ENCODE peak calls at places on chromosome 16, in six cellular contexts. F, E, Y, B, S and W are unnamed samples.

GRCh38 chr16:23081675-23082119 is 67.6 kb downstream of the USP31 start:
- DNase-seq in F (no peak), E (peak; percentile 91), Y (no peak), B (no peak), S (no peak), W (no peak)

GRCh38 chr16:11672206-11673090 is 4.2 kb downstream of the SNN start:
- DNase-seq in F (peak; percentile 60), E (no peak), Y (no peak), B (no peak), S (no peak), W (no peak)

GRCh38 chr16:90019543-90020259 is 445 bp upstream of the DBNDD1 start:
- DNase-seq in F (no peak), E (peak; percentile 80), Y (no peak), B (peak; percentile 69), S (peak; percentile 53), W (no peak)

GRCh38 chr16:80599466-80599865 is 58.7 kb downstream of the DYNLRB2 start:
- DNase-seq in F (no peak), E (peak; percentile 19), Y (no peak), B (no peak), S (peak; percentile 5), W (no peak)

GRCh38 chr16:65069090-65069489 is 52.8 kb downstream of the CDH11 start:
- DNase-seq in F (no peak), E (peak; percentile 92), Y (no peak), B (no peak), S (peak; percentile 92), W (no peak)

GRCh38 chr16:51151951-51152663 is 1.0 kb upstream of the SALL1 start:
- DNase-seq in F (peak; percentile 61), E (peak; percentile 94), Y (peak; percentile 92), B (no peak), S (peak; percentile 40), W (no peak)

GRCh38 chr16:11792404-11793260 is 4.4 kb downstream of the ZC3H7A start:
- DNase-seq in F (no peak), E (no peak), Y (no peak), B (peak; percentile 73), S (no peak), W (no peak)

GRCh38 chr16:87457724-87458423 is 35.0 kb downstream of the ZCCHC14 start:
- DNase-seq in F (no peak), E (peak; percentile 98), Y (peak; percentile 35), B (no peak), S (peak; percentile 92), W (no peak)

GRCh38 chr16:27595993-27596392 is 46.0 kb downstream of the KATNIP start:
- DNase-seq in F (no peak), E (no peak), Y (no peak), B (no peak), S (no peak), W (no peak)

GRCh38 chr16:14965328-14965727 is 9.5 kb upstream of the PDXDC1 start:
- DNase-seq in F (no peak), E (no peak), Y (no peak), B (no peak), S (no peak), W (no peak)

GRCh38 chr16:81821422-81822128 is 42.5 kb downstream of the PLCG2 start:
- DNase-seq in F (no peak), E (no peak), Y (no peak), B (no peak), S (no peak), W (no peak)

GRCh38 chr16:71784093-71784492 is 24.5 kb downstream of the AP1G1 start:
- DNase-seq in F (no peak), E (no peak), Y (no peak), B (no peak), S (no peak), W (no peak)

GRCh38 chr16:878071-878784 is 77.7 kb upstream of the GNG13 start:
- DNase-seq in F (no peak), E (no peak), Y (no peak), B (peak; percentile 46), S (no peak), W (no peak)

GRCh38 chr16:70749006-70749678 is 51.8 kb downstream of the VAC14 start:
- DNase-seq in F (no peak), E (no peak), Y (no peak), B (no peak), S (no peak), W (no peak)

GRCh38 chr16:56357291-56357764 is 68.0 kb downstream of the AMFR start:
- DNase-seq in F (peak; percentile 7), E (peak; percentile 83), Y (no peak), B (peak; percentile 59), S (no peak), W (peak; percentile 57)
- H3K4me3 ChIP-seq in F (peak overlapping the region; percentile 42), E (peak overlapping the region; percentile 78), Y (no peak overlapping the region), B (peak overlapping the region; percentile 62), S (peak overlapping the region; percentile 73), W (no peak overlapping the region)

GRCh38 chr16:31135535-31136286 is at the start of gene PRSS8:
- DNase-seq in F (no peak), E (no peak), Y (no peak), B (no peak), S (no peak), W (no peak)
- H3K4me3 ChIP-seq in F (no peak within 1 kb of the TSS), E (no peak within 1 kb of the TSS), Y (peak within 1 kb of the TSS; percentile 72), B (no peak within 1 kb of the TSS), S (no peak within 1 kb of the TSS), W (no peak within 1 kb of the TSS)

DNA sequence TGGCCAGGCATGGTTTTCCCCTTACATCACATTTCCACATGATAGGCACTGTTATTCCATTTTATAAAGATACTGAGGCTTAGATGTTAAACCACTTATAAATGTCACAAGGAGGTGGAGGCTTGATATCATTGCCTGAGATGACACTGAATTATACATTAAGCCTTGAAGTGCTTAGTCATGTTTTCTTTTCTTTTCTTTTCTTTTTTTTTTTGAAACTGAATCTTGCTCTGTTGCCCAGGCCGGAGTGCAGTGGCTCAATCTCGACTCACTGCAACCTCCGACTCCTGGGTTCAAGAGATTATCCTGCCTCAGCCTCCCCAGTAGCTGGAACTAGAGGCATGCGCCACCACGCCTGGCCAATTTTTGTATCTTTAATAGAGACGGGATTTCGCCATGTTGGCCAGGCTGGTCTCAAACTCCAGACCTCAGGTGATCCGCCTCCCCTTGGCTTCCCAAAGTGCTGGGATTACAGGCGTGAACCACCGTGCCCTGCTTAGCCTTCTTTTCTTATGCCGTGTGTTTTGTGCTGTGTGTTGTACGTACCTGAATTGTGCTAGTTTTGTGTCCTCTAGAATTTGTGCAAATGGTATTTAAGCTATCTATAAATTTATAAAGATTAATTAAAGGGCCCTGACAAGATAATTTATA is 1.2 kb downstream of the DNAJA3 start:
- DNase-seq in F (no peak), E (peak; percentile 14), Y (no peak), B (no peak), S (no peak), W (no peak)
- H3K4me3 ChIP-seq in F (peak overlapping the region; percentile 99), E (peak overlapping the region; percentile 93), Y (peak overlapping the region; percentile 94), B (peak overlapping the region; percentile 99), S (peak overlapping the region; percentile 94), W (peak overlapping the region; percentile 93)

GRCh38 chr16:29007865-29008593 is 23.2 kb downstream of the LAT start:
- DNase-seq in F (no peak), E (peak; percentile 86), Y (no peak), B (no peak), S (peak; percentile 61), W (no peak)
- H3K4me3 ChIP-seq in F (no peak overlapping the region), E (no peak overlapping the region), Y (no peak overlapping the region), B (no peak overlapping the region), S (no peak overlapping the region), W (no peak overlapping the region)

GRCh38 chr16:84557059-84557458 is 52.6 kb upstream of the MEAK7 start:
- DNase-seq in F (no peak), E (no peak), Y (no peak), B (peak; percentile 15), S (no peak), W (no peak)

GRCh38 chr16:84555418-84556196 is 51.1 kb upstream of the MEAK7 start:
- DNase-seq in F (no peak), E (no peak), Y (no peak), B (peak; percentile 19), S (no peak), W (no peak)

GRCh38 chr16:84553873-84554399 is 49.5 kb upstream of the MEAK7 start:
- DNase-seq in F (no peak), E (no peak), Y (no peak), B (peak; percentile 8), S (no peak), W (no peak)

GRCh38 chr16:84552135-84552534 is 47.7 kb upstream of the MEAK7 start:
- DNase-seq in F (no peak), E (no peak), Y (no peak), B (peak; percentile 8), S (no peak), W (no peak)

DNA sequence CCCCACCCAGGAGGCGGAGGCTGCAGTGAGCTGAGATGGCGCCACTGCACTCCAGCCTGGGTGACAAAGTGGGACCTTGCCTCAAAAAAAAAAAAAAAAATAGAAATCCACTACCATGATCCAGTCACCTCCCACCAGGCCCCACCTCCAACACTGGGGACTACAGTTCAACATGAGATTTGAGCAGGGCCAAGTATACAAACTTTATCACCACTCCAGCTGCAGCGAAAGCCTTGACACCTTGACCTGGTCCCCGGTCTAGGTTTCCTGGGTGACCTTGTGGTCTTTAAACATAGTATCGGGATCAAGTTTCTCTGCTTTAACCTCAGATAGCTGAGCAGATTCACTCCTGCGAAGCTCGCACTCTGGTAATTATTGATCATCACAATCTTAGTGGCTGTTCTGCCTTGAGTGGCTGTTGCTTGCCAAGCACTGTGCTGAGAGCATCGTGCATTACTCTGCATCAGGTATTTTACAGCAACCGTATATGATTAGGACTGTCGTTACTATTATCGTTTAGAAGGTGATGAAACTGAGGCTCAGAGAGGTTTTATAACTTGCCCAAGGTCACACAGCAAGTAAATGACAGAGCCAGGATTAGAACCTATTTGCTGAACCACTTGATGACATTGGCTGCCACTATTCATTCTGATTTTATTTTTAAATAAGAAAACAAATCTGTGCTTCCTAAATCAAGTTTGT is 50.3 kb upstream of the MEAK7 start:
- DNase-seq in F (no peak), E (no peak), Y (no peak), B (peak; percentile 1), S (no peak), W (no peak)
- H3K4me3 ChIP-seq in F (no peak overlapping the region), E (no peak overlapping the region), Y (no peak overlapping the region), B (no peak overlapping the region), S (no peak overlapping the region), W (no peak overlapping the region)

DNA sequence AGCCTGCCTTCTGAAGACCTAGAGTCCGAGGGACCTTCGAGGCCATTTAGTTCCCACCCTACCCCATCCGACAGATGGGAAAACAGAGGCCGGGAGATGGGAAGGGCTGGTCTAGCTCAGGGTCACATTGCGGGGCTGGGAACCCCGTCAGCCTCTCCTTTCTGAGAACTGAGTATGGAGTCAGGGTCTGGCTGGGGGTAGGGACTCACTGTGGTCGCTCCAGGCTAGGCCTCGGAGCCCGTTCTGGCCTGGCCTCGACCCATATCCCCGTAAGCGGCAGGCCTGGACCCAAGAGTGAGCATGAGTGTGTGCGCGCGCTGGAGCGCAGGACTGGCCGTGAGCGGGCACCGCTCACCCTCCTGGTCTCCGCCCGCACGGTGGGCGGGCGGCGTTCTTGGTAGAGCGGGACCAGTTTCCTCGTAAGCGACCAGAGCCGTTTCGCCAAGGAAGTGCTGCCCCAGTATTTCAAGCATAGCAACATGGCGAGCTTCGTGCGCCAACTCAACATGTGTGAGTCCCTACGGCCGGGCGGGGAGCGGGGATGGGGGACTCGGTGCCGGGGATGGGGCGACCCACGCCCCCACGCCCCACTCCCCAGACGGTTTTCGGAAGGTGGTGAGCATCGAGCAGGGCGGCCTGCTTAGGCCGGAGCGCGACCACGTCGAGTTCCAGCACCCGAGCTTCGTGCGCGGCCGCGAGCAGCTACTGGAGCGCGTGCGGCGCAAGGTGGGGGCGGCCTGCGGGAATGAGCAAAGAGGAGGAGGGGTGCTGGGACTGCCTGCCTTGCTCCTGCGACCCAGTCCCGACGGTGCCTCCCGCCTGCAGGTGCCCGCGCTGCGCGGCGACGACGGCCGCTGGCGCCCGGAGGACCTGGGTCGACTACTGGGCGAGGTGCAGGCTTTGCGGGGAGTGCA is 833 bp downstream of the HSF4 start:
- DNase-seq in F (no peak), E (peak; percentile 45), Y (no peak), B (no peak), S (no peak), W (no peak)
- H3K4me3 ChIP-seq in F (peak overlapping the region; percentile 47), E (peak overlapping the region; percentile 49), Y (peak overlapping the region; percentile 3), B (peak overlapping the region; percentile 76), S (no peak overlapping the region), W (peak overlapping the region; percentile 47)